ENCODE peak calls at places on chromosomes 1 and 21, in five cellular contexts. F is transverse colon, T is nephron progenitor cell, S is tibial artery, K is A549. G is an unnamed sample.

GRCh38 chr1:161978011-161978790 is 45.5 kb downstream of the OLFML2B start:
- DNase-seq in F (no peak), T (no peak), S (no peak), K (no peak), G (no peak)

GRCh38 chr1:223717695-223718363 is 5.5 kb downstream of the CAPN2 start:
- DNase-seq in F (no peak), T (no peak), S (no peak), K (no peak), G (no peak)

GRCh38 chr1:151166506-151166956 is 587 bp downstream of the SCNM1 start:
- DNase-seq in F (no peak), T (peak; percentile 24), S (no peak), K (peak; percentile 36), G (no peak)

GRCh38 chr1:7633521-7634245 is 137.4 kb upstream of the VAMP3 start:
- DNase-seq in F (no peak), T (no peak), S (no peak), K (no peak), G (no peak)

GRCh38 chr1:178875936-178876335 is 5.1 kb upstream of the ANGPTL1 start:
- DNase-seq in F (no peak), T (no peak), S (no peak), K (no peak), G (no peak)

GRCh38 chr1:186310307-186310706 is 64.7 kb downstream of the TPR start:
- DNase-seq in F (no peak), T (no peak), S (no peak), K (no peak), G (no peak)

GRCh38 chr1:12528021-12528852 is 89.8 kb downstream of the DHRS3 start:
- DNase-seq in F (peak; percentile 93), T (no peak), S (peak; percentile 90), K (peak; percentile 95), G (no peak)

GRCh38 chr1:156356875-156357534 is 12.0 kb upstream of the RHBG start:
- DNase-seq in F (peak; percentile 61), T (peak; percentile 77), S (no peak), K (peak; percentile 63), G (no peak)

GRCh38 chr21:45522381-45522780 is 19.9 kb downstream of the SLC19A1 start:
- DNase-seq in F (peak; percentile 4), T (no peak), S (no peak), K (no peak), G (no peak)

GRCh38 chr21:41133896-41134522 is 34.0 kb upstream of the BACE2 start:
- DNase-seq in F (no peak), T (peak; percentile 19), S (no peak), K (peak; percentile 41), G (no peak)

GRCh38 chr1:153607381-153607780 is 5.6 kb downstream of the S100A16 start:
- DNase-seq in F (no peak), T (no peak), S (no peak), K (no peak), G (no peak)

GRCh38 chr21:41368361-41369104 is 6.7 kb downstream of the MX2 start:
- DNase-seq in F (no peak), T (no peak), S (peak; percentile 39), K (no peak), G (no peak)

GRCh38 chr1:227885648-227886502 is 61.9 kb downstream of the WNT9A start:
- DNase-seq in F (peak; percentile 53), T (peak; percentile 8), S (peak; percentile 72), K (peak; percentile 33), G (peak; percentile 73)

GRCh38 chr21:41366522-41367151 is 4.8 kb downstream of the MX2 start:
- DNase-seq in F (peak; percentile 74), T (no peak), S (peak; percentile 57), K (peak; percentile 74), G (no peak)

GRCh38 chr21:28547795-28548194 is 444.9 kb downstream of the LTN1 start:
- DNase-seq in F (no peak), T (no peak), S (no peak), K (no peak), G (no peak)

GRCh38 chr1:19703280-19703679 is 38.6 kb downstream of the HTR6 start:
- DNase-seq in F (no peak), T (no peak), S (no peak), K (no peak), G (no peak)

GRCh38 chr21:32359719-32360260 is 33.0 kb downstream of the URB1 start:
- DNase-seq in F (no peak), T (no peak), S (no peak), K (peak; percentile 43), G (no peak)

GRCh38 chr1:30034627-30035521 is 688.5 kb downstream of the MATN1 start:
- DNase-seq in F (no peak), T (no peak), S (peak; percentile 32), K (no peak), G (no peak)

GRCh38 chr1:236645016-236645680 is 40.8 kb upstream of the HEATR1 start:
- DNase-seq in F (no peak), T (no peak), S (no peak), K (no peak), G (no peak)

GRCh38 chr1:170678196-170678595 is 14.3 kb downstream of the PRRX1 start:
- DNase-seq in F (no peak), T (no peak), S (no peak), K (no peak), G (no peak)

GRCh38 chr1:19435181-19435580 is 50.2 kb downstream of the CAPZB start:
- DNase-seq in F (no peak), T (no peak), S (no peak), K (no peak), G (no peak)

GRCh38 chr1:78045850-78046778 is at the start of gene GIPC2:
- DNase-seq in F (peak; percentile 64), T (peak; percentile 69), S (peak; percentile 65), K (no peak), G (no peak)

GRCh38 chr1:187871177-187871576 is 1042.4 kb downstream of the PLA2G4A start:
- DNase-seq in F (no peak), T (no peak), S (no peak), K (no peak), G (no peak)

GRCh38 chr1:44652445-44653106 is 21.7 kb downstream of the TMEM53 start:
- DNase-seq in F (peak; percentile 83), T (peak; percentile 90), S (peak; percentile 83), K (peak; percentile 60), G (no peak)

GRCh38 chr1:75361260-75361659 is 227.1 kb downstream of the LHX8 start:
- DNase-seq in F (no peak), T (no peak), S (no peak), K (no peak), G (no peak)

GRCh38 chr1:27086628-27087027 is 68.3 kb downstream of the SLC9A1 start:
- DNase-seq in F (no peak), T (no peak), S (no peak), K (no peak), G (no peak)

GRCh38 chr1:14913475-14914155 is 239.9 kb upstream of the TMEM51 start:
- DNase-seq in F (no peak), T (peak; percentile 37), S (no peak), K (no peak), G (no peak)

GRCh38 chr1:39409055-39409816 is 82.2 kb upstream of the BMP8A start:
- DNase-seq in F (peak; percentile 34), T (peak; percentile 60), S (peak; percentile 76), K (peak; percentile 21), G (no peak)

GRCh38 chr1:8821084-8821483 is 3.6 kb upstream of the RERE start:
- DNase-seq in F (no peak), T (no peak), S (no peak), K (no peak), G (no peak)

GRCh38 chr21:43268086-43268803 is 99.4 kb downstream of the CRYAA start:
- DNase-seq in F (no peak), T (no peak), S (no peak), K (no peak), G (peak; percentile 46)

GRCh38 chr1:226029568-226030225 is 30.6 kb upstream of the SDE2 start:
- DNase-seq in F (peak; percentile 34), T (no peak), S (no peak), K (no peak), G (no peak)

GRCh38 chr1:172582889-172583288 is 49.9 kb downstream of the SUCO start:
- DNase-seq in F (no peak), T (no peak), S (no peak), K (no peak), G (no peak)
- TF ChIP-seq CTCF in F (no peak), T (no peak), S (no peak), K (peak; percentile 24), G (peak; percentile 50)

DNA sequence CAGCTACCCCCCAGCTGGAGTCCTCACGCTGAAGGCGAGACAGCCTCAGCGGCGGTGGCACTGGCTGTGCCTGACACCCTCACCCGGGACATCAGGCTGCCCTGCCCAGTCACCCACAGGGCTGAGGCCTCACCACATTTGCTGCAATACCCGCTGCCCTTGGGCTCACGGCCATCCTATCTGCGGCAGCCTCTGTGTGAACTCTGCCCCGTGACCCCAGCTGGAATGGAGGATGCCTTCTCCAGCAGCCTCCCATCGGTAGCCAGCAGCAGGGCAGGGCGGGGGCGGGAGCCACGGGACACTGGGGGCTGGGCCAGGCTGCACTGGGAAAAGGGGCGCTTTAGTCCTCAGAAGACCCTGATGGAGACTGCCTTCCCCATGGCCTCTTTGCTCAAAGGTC is 112.4 kb upstream of the ZBTB40 start:
- DNase-seq in F (no peak), T (peak; percentile 49), S (no peak), K (no peak), G (no peak)
- TF ChIP-seq CTCF in F (no peak), T (no peak), S (no peak), K (no peak), G (no peak)

DNA sequence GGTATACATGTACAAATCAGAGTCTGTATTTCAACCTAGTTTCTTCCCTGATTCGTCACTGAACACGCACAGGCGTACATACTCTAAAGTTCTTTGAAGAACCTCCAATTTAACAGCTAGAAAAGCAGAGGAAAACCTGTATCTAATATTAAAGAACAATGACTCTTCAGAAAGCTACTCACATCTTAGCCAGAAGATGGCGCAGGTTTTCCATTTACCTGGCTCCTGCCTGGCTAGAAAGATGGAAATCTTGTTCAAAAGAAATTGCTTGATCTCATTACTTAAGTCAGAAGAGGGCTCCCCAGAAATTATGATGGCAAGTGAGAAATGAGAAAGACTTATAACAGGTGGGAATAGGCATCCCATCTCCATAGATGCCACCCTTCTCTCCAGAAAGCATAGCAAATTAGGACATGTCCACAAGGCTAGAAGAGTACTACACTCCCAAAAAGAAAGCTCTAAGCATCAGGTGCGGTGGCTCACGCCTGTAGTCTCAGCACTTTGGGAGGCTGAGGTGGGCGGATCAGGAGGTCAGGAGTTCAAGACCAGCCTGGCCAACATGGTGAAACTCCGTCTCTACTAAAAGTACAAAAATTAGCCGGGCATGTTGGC is 19.0 kb upstream of the L1TD1 start:
- DNase-seq in F (peak; percentile 33), T (peak; percentile 58), S (no peak), K (peak; percentile 41), G (no peak)
- TF ChIP-seq CTCF in F (peak; percentile 60), T (peak; percentile 77), S (peak; percentile 63), K (peak; percentile 75), G (peak; percentile 88)

GRCh38 chr1:101460709-101461108 is 223.9 kb downstream of the S1PR1 start:
- DNase-seq in F (no peak), T (no peak), S (no peak), K (no peak), G (no peak)

GRCh38 chr1:101463195-101463594 is 226.4 kb downstream of the S1PR1 start:
- DNase-seq in F (no peak), T (no peak), S (no peak), K (no peak), G (no peak)

DNA sequence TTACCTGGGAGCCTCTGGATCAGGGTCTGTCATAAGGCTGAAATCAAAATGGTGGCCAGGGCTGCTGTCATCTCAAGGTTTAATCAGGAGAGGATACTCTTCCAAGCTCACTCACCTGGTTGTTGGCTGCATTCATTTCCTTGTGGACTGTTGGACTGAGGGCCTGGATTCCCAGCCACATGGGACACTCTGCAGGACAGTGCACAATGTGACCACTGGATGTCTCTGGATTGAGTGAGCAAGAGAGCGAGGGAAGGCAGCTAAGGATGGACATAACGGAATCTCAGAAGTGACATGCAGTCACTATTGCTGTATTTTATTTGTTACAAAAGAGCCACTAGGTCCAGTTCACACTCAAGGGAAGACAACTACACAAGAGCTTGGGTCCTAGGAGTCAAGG is 229.1 kb downstream of the S1PR1 start:
- DNase-seq in F (no peak), T (no peak), S (no peak), K (no peak), G (no peak)
- TF ChIP-seq CTCF in F (no peak), T (no peak), S (no peak), K (no peak), G (no peak)

G was measured in RWPE2.